ENCODE peak calls at places on chromosomes 13 and 19, in six cellular contexts. F is brain microvascular endothelial cell, H is HFFc6, K is endothelial cell, C is OCI-LY7, T is lower lobe of right lung. A is an unnamed sample.

GRCh38 chr19:10289167-10289835 is 451 bp upstream of the ICAM5 start:
- DNase-seq in T (peak; percentile 83), C (peak; percentile 89), F (no peak), H (peak; percentile 78), K (no peak), A (peak; percentile 57)

GRCh38 chr19:27691991-27692390 is 1521.0 kb downstream of the UQCRFS1 start:
- DNase-seq in C (no peak), K (no peak), T (no peak), H (no peak), F (no peak), A (no peak)

GRCh38 chr13:95375706-95376105 is 74.5 kb upstream of the ABCC4 start:
- DNase-seq in H (no peak), K (no peak), C (no peak), T (no peak), F (no peak), A (no peak)

GRCh38 chr13:30464496-30465351 is 1.0 kb downstream of the HMGB1 start:
- DNase-seq in C (peak; percentile 74), F (peak; percentile 60), K (peak; percentile 72), T (peak; percentile 83), H (peak; percentile 69), A (peak; percentile 74)

GRCh38 chr13:29749401-29750177 is 100.8 kb downstream of the UBL3 start:
- DNase-seq in C (no peak), H (no peak), T (no peak), F (peak; percentile 44), K (no peak), A (no peak)

GRCh38 chr13:53398051-53398450 is 369.4 kb downstream of the OLFM4 start:
- DNase-seq in F (no peak), T (no peak), K (no peak), H (no peak), C (no peak), A (no peak)

GRCh38 chr19:9431475-9431874 is 3.9 kb downstream of the ZNF266 start:
- DNase-seq in C (peak; percentile 33), H (peak; percentile 58), F (peak; percentile 50), K (peak; percentile 18), T (no peak), A (no peak)

GRCh38 chr19:45213031-45213430 is 32.2 kb downstream of the EXOC3L2 start:
- DNase-seq in C (no peak), T (no peak), F (no peak), H (no peak), K (no peak), A (no peak)

GRCh38 chr19:27746691-27747380 is 1466.1 kb downstream of the UQCRFS1 start:
- DNase-seq in T (no peak), H (no peak), F (peak; percentile 9), C (no peak), K (peak; percentile 50), A (no peak)

GRCh38 chr13:110109140-110109783 is 197.7 kb downstream of the COL4A1 start:
- DNase-seq in K (no peak), T (no peak), H (no peak), F (no peak), C (no peak), A (no peak)

GRCh38 chr19:5719274-5719960 is 529 bp downstream of the LONP1 start:
- DNase-seq in K (no peak), C (peak; percentile 52), H (peak; percentile 29), F (no peak), T (peak; percentile 63), A (no peak)

GRCh38 chr19:33303791-33304759 is 1.7 kb upstream of the CEBPA start:
- DNase-seq in T (no peak), F (no peak), C (no peak), K (no peak), H (no peak), A (no peak)

GRCh38 chr13:113034451-113035208 is 65.6 kb downstream of the MCF2L start:
- DNase-seq in T (no peak), C (no peak), H (peak; percentile 46), F (peak; percentile 24), K (peak; percentile 62), A (no peak)

GRCh38 chr19:18931316-18932162 is 9.5 kb downstream of the HOMER3 start:
- DNase-seq in T (no peak), K (no peak), C (no peak), F (no peak), H (no peak), A (no peak)

GRCh38 chr19:31099470-31100190 is 249.6 kb downstream of the TSHZ3 start:
- DNase-seq in T (no peak), H (no peak), C (no peak), F (no peak), K (no peak), A (no peak)

GRCh38 chr13:112894673-112895481 is 74.1 kb upstream of the MCF2L start:
- DNase-seq in K (peak; percentile 48), F (no peak), H (no peak), T (peak; percentile 46), C (no peak), A (no peak)

GRCh38 chr19:34263745-34264237 is 9.4 kb downstream of the GARRE1 start:
- DNase-seq in K (no peak), C (no peak), T (no peak), H (no peak), F (no peak), A (no peak)

GRCh38 chr19:46299695-46300094 is 2.9 kb downstream of the HIF3A start:
- DNase-seq in H (no peak), C (no peak), K (no peak), T (no peak), F (no peak), A (no peak)

GRCh38 chr19:46296722-46297431 is at the start of gene HIF3A:
- DNase-seq in K (peak; percentile 90), C (no peak), F (no peak), H (no peak), T (peak; percentile 79), A (no peak)

GRCh38 chr19:46298477-46299003 is 1.7 kb downstream of the HIF3A start:
- DNase-seq in T (no peak), H (no peak), C (no peak), F (no peak), K (no peak), A (no peak)

GRCh38 chr19:46299004-46299509 is 2.2 kb downstream of the HIF3A start:
- DNase-seq in H (peak; percentile 49), K (no peak), T (peak; percentile 95), C (no peak), F (peak; percentile 83), A (no peak)

GRCh38 chr19:46297700-46298476 is 1.0 kb downstream of the HIF3A start:
- DNase-seq in C (no peak), F (no peak), H (no peak), K (no peak), T (peak; percentile 69), A (no peak)
- TF ChIP-seq CTCF in C (peak; percentile 29), F (peak; percentile 30), H (peak; percentile 38), K (no peak), T (peak; percentile 37), A (no peak)

DNA sequence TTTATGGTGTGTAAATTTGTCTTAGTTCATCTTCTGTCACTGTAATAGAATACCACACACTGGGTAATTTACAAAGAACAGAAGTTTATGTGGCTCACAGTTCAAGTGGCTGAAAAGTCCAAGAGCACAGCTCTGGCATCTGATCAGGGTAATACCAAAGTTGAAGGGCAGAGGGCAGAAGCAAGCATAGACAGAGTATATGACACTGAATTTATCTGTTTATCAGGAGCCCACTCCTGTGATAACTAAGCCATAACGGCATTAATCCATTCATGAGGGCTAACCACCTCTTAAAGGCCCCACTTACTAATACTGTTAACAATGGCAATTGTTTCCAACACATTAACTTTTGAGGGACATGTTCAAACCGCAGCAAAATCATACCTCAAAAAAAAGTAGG is 4.0 kb upstream of the RFXAP start:
- DNase-seq in C (peak; percentile 45), F (no peak), T (no peak), K (no peak), H (no peak), A (no peak)
- TF ChIP-seq CTCF in C (peak; percentile 74), F (peak; percentile 56), T (peak; percentile 18), K (peak; percentile 31), H (peak; percentile 63), A (no peak)

GRCh38 chr13:106690779-106691178 is 122.8 kb upstream of the ARGLU1 start:
- DNase-seq in T (no peak), F (no peak), K (peak; percentile 12), C (no peak), H (no peak), A (no peak)
- TF ChIP-seq CTCF in T (no peak), F (no peak), K (no peak), C (no peak), H (no peak), A (no peak)

GRCh38 chr19:7748756-7749155 is 1.4 kb upstream of the CD209 start:
- DNase-seq in F (no peak), T (no peak), K (no peak), H (peak; percentile 13), C (no peak), A (no peak)
- TF ChIP-seq CTCF in F (peak; percentile 19), T (no peak), K (no peak), H (peak; percentile 29), C (peak; percentile 59), A (no peak)

GRCh38 chr13:46535822-46536221 is 17.1 kb upstream of the LRCH1 start:
- DNase-seq in H (no peak), F (no peak), T (no peak), C (no peak), K (no peak), A (no peak)
- TF ChIP-seq CTCF in H (no peak), F (no peak), T (no peak), C (no peak), K (no peak), A (no peak)

GRCh38 chr19:49447485-49448431 is 3.9 kb downstream of the PIH1D1 start:
- DNase-seq in C (peak; percentile 80), F (no peak), K (no peak), T (no peak), H (no peak), A (no peak)
- TF ChIP-seq CTCF in C (no peak), F (no peak), K (no peak), T (no peak), H (no peak), A (no peak)

GRCh38 chr19:3302755-3303154 is 63.6 kb upstream of the NFIC start:
- DNase-seq in F (no peak), K (no peak), C (peak; percentile 21), T (no peak), H (no peak), A (no peak)
- TF ChIP-seq CTCF in F (peak; percentile 30), K (no peak), C (peak; percentile 56), T (no peak), H (peak; percentile 43), A (no peak)